ENCODE peak calls at places on chromosomes 5 and 9, in nine cellular contexts. O is EH; M is HTR-8/SVneo; V is CD4-positive, alpha-beta T cell; J is heart left ventricle; Y is psoas muscle; F is NCI-H82; C is aorta; G is central memory CD8-positive, alpha-beta T cell. K is an unnamed sample.

GRCh38 chr9:134025606-134026541 is 593 bp downstream of the BRD3OS start:
- DNase-seq in F (peak), J (peak), Y (peak), M (peak), G (peak), C (peak), O (peak), V (peak), K (peak)

GRCh38 chr9:127118597-127119318 is 3.7 kb downstream of the ANGPTL2 start:
- DNase-seq in F (peak), Y (no peak), J (peak), G (no peak), O (no peak), C (no peak), M (no peak), V (no peak), K (no peak)

GRCh38 chr9:86766912-86767311 is 180.4 kb downstream of the GAS1 start:
- DNase-seq in C (peak), G (no peak), Y (no peak), O (peak), V (no peak), J (no peak), F (no peak), M (peak), K (peak)

GRCh38 chr5:142958933-142959682 is 188.9 kb downstream of the ARHGAP26 start:
- DNase-seq in C (no peak), J (peak), F (peak), Y (no peak), G (no peak), M (no peak), O (peak), V (no peak), K (no peak)

GRCh38 chr5:44345871-44346270 is 43.3 kb downstream of the FGF10 start:
- DNase-seq in J (no peak), Y (no peak), O (no peak), V (no peak), F (no peak), M (no peak), C (no peak), G (no peak), K (no peak)

GRCh38 chr5:433836-434235 is 9.1 kb upstream of the EXOC3 start:
- DNase-seq in G (no peak), V (no peak), M (no peak), Y (peak), O (no peak), J (no peak), C (peak), F (no peak), K (peak)

GRCh38 chr5:122435738-122436137 is 123.7 kb downstream of the SNCAIP start:
- DNase-seq in V (no peak), Y (no peak), M (no peak), F (no peak), O (no peak), C (no peak), J (no peak), G (no peak), K (no peak)

GRCh38 chr5:141691867-141692532 is 10.0 kb upstream of the ARAP3 start:
- DNase-seq in G (peak), Y (peak), O (peak), F (peak), J (peak), M (peak), V (peak), C (peak), K (peak)

GRCh38 chr9:87659534-87660419 is 66.1 kb upstream of the CTSL start:
- DNase-seq in G (no peak), F (no peak), J (no peak), M (no peak), O (no peak), Y (no peak), C (no peak), V (no peak), K (no peak)

GRCh38 chr5:59506285-59506877 is 387.1 kb downstream of the PDE4D start:
- DNase-seq in O (peak), M (no peak), Y (no peak), J (no peak), F (peak), C (no peak), V (no peak), G (no peak), K (no peak)

GRCh38 chr9:132183715-132184114 is 21.9 kb downstream of the NTNG2 start:
- DNase-seq in M (no peak), J (no peak), G (no peak), C (no peak), O (no peak), V (no peak), Y (no peak), F (no peak), K (no peak)

GRCh38 chr9:135087489-135087791 is at the start of gene OLFM1:
- DNase-seq in O (peak), C (peak), G (no peak), V (no peak), F (peak), Y (peak), M (peak), J (peak), K (peak)

K was measured in osteoblast.